ENCODE peak calls at places on chromosome 19, in seven cellular contexts. W is progenitor cell of endocrine pancreas; N is omental fat pad; L is tibial nerve; R is dorsolateral prefrontal cortex; D is CD4-positive, alpha-beta T cell; Y is astrocyte of the spinal cord. O is an unnamed sample.

GRCh38 chr19:2326699-2327360 is 1.6 kb downstream of the LSM7 start:
- DNase-seq in W (no peak), N (no peak), L (no peak), R (no peak), D (no peak), Y (no peak), O (no peak)

GRCh38 chr19:2261438-2262172 is 5.4 kb upstream of the JSRP1 start:
- DNase-seq in W (no peak), N (no peak), L (peak), R (no peak), D (no peak), Y (no peak), O (peak)

GRCh38 chr19:36524617-36525016 is 3.5 kb downstream of the ZNF260 start:
- DNase-seq in W (no peak), N (no peak), L (no peak), R (no peak), D (no peak), Y (no peak), O (no peak)

GRCh38 chr19:35715981-35716734 is 1.6 kb upstream of the KMT2B start:
- DNase-seq in W (peak), N (no peak), L (no peak), R (peak), D (no peak), Y (no peak), O (no peak)

GRCh38 chr19:47573076-47574026 is at the start of gene ZNF541:
- DNase-seq in W (no peak), N (peak), L (peak), R (peak), D (peak), Y (peak), O (no peak)

GRCh38 chr19:58357798-58358145 is 4.5 kb upstream of the A1BG start:
- DNase-seq in W (no peak), N (no peak), L (no peak), R (no peak), D (no peak), Y (no peak), O (no peak)

GRCh38 chr19:41427647-41428480 is 690 bp upstream of the B3GNT8 start:
- DNase-seq in W (no peak), N (no peak), L (peak), R (peak), D (no peak), Y (no peak), O (no peak)

GRCh38 chr19:988081-988480 is 3.9 kb downstream of the WDR18 start:
- DNase-seq in W (no peak), N (no peak), L (no peak), R (no peak), D (no peak), Y (no peak), O (no peak)

GRCh38 chr19:27773318-27774094 is 1439.4 kb downstream of the UQCRFS1 start:
- DNase-seq in W (no peak), N (no peak), L (no peak), R (no peak), D (no peak), Y (no peak), O (no peak)

GRCh38 chr19:58154287-58154678 is 3.7 kb upstream of the ZNF329 start:
- DNase-seq in W (no peak), N (peak), L (no peak), R (no peak), D (no peak), Y (peak), O (peak)

GRCh38 chr19:45443462-45444317 is 20.0 kb upstream of the ERCC1 start:
- DNase-seq in W (peak), N (peak), L (peak), R (peak), D (peak), Y (peak), O (peak)

GRCh38 chr19:36604656-36605100 is 435 bp upstream of the ZNF382 start:
- DNase-seq in W (peak), N (peak), L (peak), R (peak), D (peak), Y (peak), O (peak)

GRCh38 chr19:3506384-3507340 is 551 bp downstream of the FZR1 start:
- DNase-seq in W (no peak), N (no peak), L (peak), R (no peak), D (no peak), Y (no peak), O (no peak)

GRCh38 chr19:10752237-10752912 is 34.5 kb downstream of the DNM2 start:
- DNase-seq in W (no peak), N (no peak), L (no peak), R (peak), D (no peak), Y (no peak), O (no peak)

GRCh38 chr19:2235396-2236284 is 489 bp downstream of the PLEKHJ1 start:
- DNase-seq in W (peak), N (no peak), L (no peak), R (no peak), D (peak), Y (no peak), O (no peak)

GRCh38 chr19:34487651-34488051 is 6.1 kb downstream of the WTIP start:
- DNase-seq in W (no peak), N (no peak), L (no peak), R (no peak), D (no peak), Y (no peak), O (no peak)

GRCh38 chr19:17260842-17261325 is 3.7 kb downstream of the USHBP1 start:
- DNase-seq in W (peak), N (peak), L (peak), R (no peak), D (peak), Y (peak), O (peak)

GRCh38 chr19:39154626-39155100 is 29.1 kb downstream of the PAK4 start:
- DNase-seq in W (no peak), N (no peak), L (no peak), R (no peak), D (no peak), Y (no peak), O (no peak)

GRCh38 chr19:36986601-36987000 is 70.5 kb downstream of the ZNF568 start:
- DNase-seq in W (no peak), N (no peak), L (no peak), R (no peak), D (no peak), Y (no peak), O (no peak)

GRCh38 chr19:54905908-54906511 is at the start of gene NCR1:
- DNase-seq in W (no peak), N (no peak), L (no peak), R (no peak), D (no peak), Y (no peak), O (no peak)

GRCh38 chr19:16899566-16900075 is 10.8 kb downstream of the F2RL3 start:
- DNase-seq in W (no peak), N (no peak), L (no peak), R (no peak), D (no peak), Y (peak), O (peak)

GRCh38 chr19:28878862-28879566 is 333.9 kb downstream of the UQCRFS1 start:
- DNase-seq in W (peak), N (peak), L (peak), R (peak), D (peak), Y (peak), O (peak)

GRCh38 chr19:1985588-1986356 is 29.7 kb downstream of the BTBD2 start:
- DNase-seq in W (no peak), N (no peak), L (no peak), R (no peak), D (no peak), Y (no peak), O (no peak)

GRCh38 chr19:4456566-4456842 is 1.1 kb downstream of the UBXN6 start:
- DNase-seq in W (no peak), N (no peak), L (no peak), R (peak), D (no peak), Y (peak), O (no peak)

GRCh38 chr19:23070353-23070781 is 46.5 kb upstream of the ZNF730 start:
- DNase-seq in W (no peak), N (no peak), L (no peak), R (no peak), D (no peak), Y (peak), O (no peak)

GRCh38 chr19:1027953-1028902 is 1.8 kb downstream of the CNN2 start:
- DNase-seq in W (peak), N (no peak), L (no peak), R (no peak), D (no peak), Y (peak), O (no peak)

GRCh38 chr19:3671680-3672574 is 28.3 kb downstream of the PIP5K1C start:
- DNase-seq in W (no peak), N (no peak), L (no peak), R (no peak), D (no peak), Y (no peak), O (no peak)

GRCh38 chr19:39409886-39410619 is 2.4 kb upstream of the PLEKHG2 start:
- DNase-seq in W (no peak), N (no peak), L (peak), R (no peak), D (peak), Y (peak), O (no peak)

GRCh38 chr19:12346896-12347295 is 13.5 kb upstream of the ZNF563 start:
- DNase-seq in W (no peak), N (no peak), L (no peak), R (no peak), D (no peak), Y (no peak), O (no peak)

GRCh38 chr19:47380559-47380958 is 31.4 kb downstream of the DHX34 start:
- DNase-seq in W (no peak), N (no peak), L (no peak), R (no peak), D (no peak), Y (no peak), O (no peak)

GRCh38 chr19:374183-374885 is 29.7 kb upstream of the MIER2 start:
- DNase-seq in W (peak), N (no peak), L (no peak), R (peak), D (no peak), Y (no peak), O (no peak)

GRCh38 chr19:58007285-58007684 is 4.7 kb upstream of the ZNF606 start:
- DNase-seq in W (no peak), N (no peak), L (no peak), R (no peak), D (no peak), Y (no peak), O (no peak)

GRCh38 chr19:12838893-12839656 is 760 bp downstream of the MAST1 start:
- DNase-seq in W (no peak), N (no peak), L (no peak), R (peak), D (no peak), Y (no peak), O (no peak)

GRCh38 chr19:55777528-55777927 is 8.6 kb downstream of the RFPL4AL1 start:
- DNase-seq in W (no peak), N (no peak), L (no peak), R (no peak), D (no peak), Y (no peak), O (no peak)

GRCh38 chr19:43774103-43774939 is 6.5 kb downstream of the KCNN4 start:
- DNase-seq in W (peak), N (no peak), L (peak), R (peak), D (no peak), Y (no peak), O (peak)

GRCh38 chr19:10238172-10238783 is 7.1 kb upstream of the S1PR2 start:
- DNase-seq in W (no peak), N (no peak), L (no peak), R (no peak), D (no peak), Y (peak), O (no peak)

GRCh38 chr19:3108775-3109174 is 14.6 kb downstream of the GNA11 start:
- DNase-seq in W (peak), N (peak), L (peak), R (peak), D (peak), Y (peak), O (peak)

GRCh38 chr19:39438270-39438934 is 2.7 kb upstream of the RPS16 start:
- DNase-seq in W (no peak), N (no peak), L (no peak), R (no peak), D (no peak), Y (no peak), O (no peak)

GRCh38 chr19:38044267-38045111 is 137.5 kb downstream of the SIPA1L3 start:
- DNase-seq in W (no peak), N (no peak), L (no peak), R (no peak), D (no peak), Y (peak), O (no peak)
- TF ChIP-seq CTCF in W (no peak), N (no peak), L (no peak), R (no peak), D (no peak), Y (peak), O (no peak)

GRCh38 chr19:18514800-18515682 is 6.8 kb downstream of the ELL start:
- DNase-seq in W (no peak), N (peak), L (peak), R (no peak), D (no peak), Y (peak), O (no peak)

GRCh38 chr19:18515959-18516358 is 5.9 kb downstream of the ELL start:
- DNase-seq in W (no peak), N (no peak), L (no peak), R (no peak), D (no peak), Y (no peak), O (no peak)

GRCh38 chr19:18519962-18520847 is 1.7 kb downstream of the ELL start:
- DNase-seq in W (peak), N (peak), L (peak), R (no peak), D (peak), Y (peak), O (peak)

GRCh38 chr19:18518639-18519038 is 3.2 kb downstream of the ELL start:
- DNase-seq in W (no peak), N (no peak), L (no peak), R (no peak), D (no peak), Y (no peak), O (no peak)

DNA sequence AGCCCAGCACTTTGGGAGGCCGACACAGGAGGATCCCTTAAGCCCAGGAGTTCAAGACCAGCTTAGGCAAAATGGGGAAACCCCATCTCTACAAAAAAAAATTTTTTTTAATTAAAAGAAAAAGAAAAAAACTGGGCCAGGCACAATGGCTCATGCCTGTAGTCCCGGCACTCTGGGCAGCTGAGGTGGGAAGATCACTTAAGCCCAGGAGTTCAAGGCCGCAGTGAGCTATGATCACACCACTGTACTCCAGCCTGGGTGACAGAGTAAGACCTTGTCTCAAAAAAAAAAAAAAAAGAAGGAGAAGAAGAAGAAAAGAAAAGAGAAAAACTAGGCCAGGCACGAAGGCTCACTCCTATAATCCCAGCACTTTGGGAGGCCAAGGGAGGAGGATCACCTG is 4.3 kb downstream of the ELL start:
- DNase-seq in W (no peak), N (no peak), L (no peak), R (no peak), D (no peak), Y (no peak), O (no peak)
- TF ChIP-seq CTCF in W (no peak), N (no peak), L (no peak), R (no peak), D (no peak), Y (no peak), O (no peak)

GRCh38 chr19:14916848-14917247 is 24.4 kb upstream of the OR7C2 start:
- DNase-seq in W (no peak), N (no peak), L (no peak), R (no peak), D (no peak), Y (no peak), O (no peak)
- TF ChIP-seq CTCF in W (no peak), N (no peak), L (no peak), R (no peak), D (no peak), Y (no peak), O (no peak)

DNA sequence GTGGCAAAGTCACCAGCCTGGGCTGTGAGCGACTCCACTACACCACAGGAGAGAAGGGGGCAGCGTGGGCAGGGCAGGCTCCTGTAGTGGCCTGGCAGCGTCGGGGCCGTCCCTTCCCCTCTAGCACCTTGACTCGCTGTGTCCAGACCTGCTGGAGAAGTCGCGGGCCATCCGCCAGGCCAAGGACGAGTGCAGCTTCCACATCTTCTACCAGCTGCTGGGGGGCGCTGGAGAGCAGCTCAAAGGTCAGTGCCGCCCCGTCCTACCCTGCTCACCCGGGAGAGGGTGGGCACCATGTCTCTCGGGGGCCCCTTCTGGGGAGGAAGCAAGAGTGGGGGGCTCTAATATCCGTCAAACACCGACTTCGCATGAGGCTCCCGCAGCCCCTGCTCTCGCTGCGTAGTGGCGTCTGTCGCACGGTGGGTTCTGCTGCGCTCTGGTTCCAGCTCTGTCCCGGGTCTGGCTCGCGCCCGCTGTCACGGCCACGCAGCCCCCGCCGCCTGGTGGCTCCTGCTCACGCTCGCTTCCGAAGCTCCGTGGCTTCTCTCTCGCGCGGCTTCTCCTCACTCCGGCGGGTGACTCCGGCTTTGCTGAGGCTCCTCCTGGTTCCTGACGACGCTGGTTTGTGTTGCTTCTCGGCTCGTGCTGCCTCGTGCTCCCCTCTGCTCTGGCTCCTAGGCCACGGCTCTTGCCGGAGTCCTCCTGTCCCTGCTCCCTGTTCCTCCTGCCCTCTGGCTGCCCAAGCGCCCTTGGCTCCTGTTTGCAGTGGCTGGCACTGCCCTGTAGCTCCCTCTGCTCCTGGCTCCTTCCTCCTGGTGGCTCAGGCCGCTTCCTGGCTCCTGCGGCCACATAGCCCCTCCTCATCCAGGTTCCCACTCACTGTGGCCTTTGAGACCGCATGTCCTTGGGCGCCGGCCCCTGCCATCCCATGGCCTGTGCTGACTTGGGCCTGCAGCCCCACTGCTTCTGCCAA is 27.2 kb downstream of the MYH14 start:
- DNase-seq in W (no peak), N (no peak), L (no peak), R (no peak), D (no peak), Y (no peak), O (no peak)
- TF ChIP-seq CTCF in W (peak), N (no peak), L (no peak), R (no peak), D (no peak), Y (no peak), O (peak)

O was measured in neural crest cell.